ENCODE peak calls at places on chromosomes 6 and 20, in six cellular contexts. One of them, this sample, is unnamed.

GRCh38 chr20:56631318-56631989 is 2.3 kb downstream of the TFAP2C start:
- DNase-seq in colonic mucosa: no peak
- DNase-seq in BJ: no peak
- DNase-seq in cardiac muscle cell: no peak
- DNase-seq in endothelial cell of umbilical vein: no peak
- DNase-seq in body of pancreas: no peak
- DNase-seq in this sample: no peak

GRCh38 chr6:113886512-113886911 is 29.4 kb downstream of the MARCKS start:
- DNase-seq in BJ: no peak
- DNase-seq in endothelial cell of umbilical vein: no peak
- DNase-seq in cardiac muscle cell: no peak
- DNase-seq in body of pancreas: no peak
- DNase-seq in colonic mucosa: no peak
- DNase-seq in this sample: no peak

GRCh38 chr6:6885521-6886088 is 222.2 kb upstream of the RREB1 start:
- DNase-seq in endothelial cell of umbilical vein: no peak
- DNase-seq in cardiac muscle cell: peak; percentile 24
- DNase-seq in BJ: no peak
- DNase-seq in body of pancreas: peak; percentile 75
- DNase-seq in colonic mucosa: no peak
- DNase-seq in this sample: peak; percentile 41

GRCh38 chr6:153312633-153313032 is 181.6 kb upstream of the RGS17 start:
- DNase-seq in endothelial cell of umbilical vein: peak; percentile 55
- DNase-seq in body of pancreas: peak; percentile 45
- DNase-seq in cardiac muscle cell: peak; percentile 68
- DNase-seq in colonic mucosa: peak; percentile 35
- DNase-seq in BJ: no peak
- DNase-seq in this sample: peak; percentile 51

GRCh38 chr6:54085526-54085925 is 25.7 kb upstream of the MLIP start:
- DNase-seq in body of pancreas: peak; percentile 8
- DNase-seq in cardiac muscle cell: no peak
- DNase-seq in endothelial cell of umbilical vein: no peak
- DNase-seq in colonic mucosa: no peak
- DNase-seq in BJ: peak; percentile 17
- DNase-seq in this sample: no peak

GRCh38 chr6:118187568-118188164 is 280.6 kb downstream of the SLC35F1 start:
- DNase-seq in endothelial cell of umbilical vein: no peak
- DNase-seq in colonic mucosa: no peak
- DNase-seq in body of pancreas: peak; percentile 7
- DNase-seq in BJ: no peak
- DNase-seq in cardiac muscle cell: peak; percentile 89
- DNase-seq in this sample: no peak

GRCh38 chr6:3355358-3356055 is 96.8 kb downstream of the PSMG4 start:
- DNase-seq in body of pancreas: peak; percentile 52
- DNase-seq in colonic mucosa: peak; percentile 56
- DNase-seq in cardiac muscle cell: no peak
- DNase-seq in BJ: no peak
- DNase-seq in endothelial cell of umbilical vein: peak; percentile 69
- DNase-seq in this sample: peak; percentile 67

GRCh38 chr6:86730216-86730615 is 207.1 kb upstream of the HTR1E start:
- DNase-seq in cardiac muscle cell: no peak
- DNase-seq in endothelial cell of umbilical vein: no peak
- DNase-seq in colonic mucosa: no peak
- DNase-seq in body of pancreas: no peak
- DNase-seq in BJ: no peak
- DNase-seq in this sample: no peak

GRCh38 chr6:40743226-40743625 is 156.1 kb upstream of the LRFN2 start:
- DNase-seq in BJ: no peak
- DNase-seq in colonic mucosa: no peak
- DNase-seq in body of pancreas: no peak
- DNase-seq in endothelial cell of umbilical vein: no peak
- DNase-seq in cardiac muscle cell: no peak
- DNase-seq in this sample: no peak

GRCh38 chr6:23754197-23754596 is 371.8 kb upstream of the NRSN1 start:
- DNase-seq in endothelial cell of umbilical vein: no peak
- DNase-seq in body of pancreas: no peak
- DNase-seq in colonic mucosa: no peak
- DNase-seq in BJ: no peak
- DNase-seq in cardiac muscle cell: no peak
- DNase-seq in this sample: no peak

GRCh38 chr6:40715501-40716403 is 128.6 kb upstream of the LRFN2 start:
- DNase-seq in BJ: no peak
- DNase-seq in body of pancreas: no peak
- DNase-seq in endothelial cell of umbilical vein: no peak
- DNase-seq in colonic mucosa: peak; percentile 36
- DNase-seq in cardiac muscle cell: no peak
- DNase-seq in this sample: peak; percentile 8

GRCh38 chr20:57686931-57687652 is 22.7 kb downstream of the PMEPA1 start:
- DNase-seq in colonic mucosa: no peak
- DNase-seq in cardiac muscle cell: no peak
- DNase-seq in body of pancreas: peak; percentile 33
- DNase-seq in BJ: no peak
- DNase-seq in endothelial cell of umbilical vein: no peak
- DNase-seq in this sample: peak; percentile 26

GRCh38 chr20:51597389-51598231 is 55.1 kb upstream of the NFATC2 start:
- DNase-seq in body of pancreas: no peak
- DNase-seq in endothelial cell of umbilical vein: no peak
- DNase-seq in colonic mucosa: no peak
- DNase-seq in BJ: no peak
- DNase-seq in cardiac muscle cell: no peak
- DNase-seq in this sample: no peak

GRCh38 chr6:17574871-17575560 is 25.1 kb upstream of the FAM8A1 start:
- DNase-seq in endothelial cell of umbilical vein: no peak
- DNase-seq in BJ: peak; percentile 65
- DNase-seq in cardiac muscle cell: peak; percentile 78
- DNase-seq in colonic mucosa: no peak
- DNase-seq in body of pancreas: no peak
- DNase-seq in this sample: no peak

GRCh38 chr6:37615564-37616340 is 81.9 kb downstream of the MDGA1 start:
- DNase-seq in body of pancreas: no peak
- DNase-seq in endothelial cell of umbilical vein: no peak
- DNase-seq in colonic mucosa: no peak
- DNase-seq in BJ: no peak
- DNase-seq in cardiac muscle cell: peak; percentile 46
- DNase-seq in this sample: no peak

GRCh38 chr6:163782436-163783003 is 368.0 kb downstream of the QKI start:
- DNase-seq in endothelial cell of umbilical vein: no peak
- DNase-seq in colonic mucosa: no peak
- DNase-seq in body of pancreas: peak; percentile 22
- DNase-seq in BJ: no peak
- DNase-seq in cardiac muscle cell: no peak
- DNase-seq in this sample: peak; percentile 9

GRCh38 chr6:52162940-52163908 is 23.0 kb upstream of the IL17A start:
- DNase-seq in cardiac muscle cell: peak; percentile 8
- DNase-seq in BJ: no peak
- DNase-seq in body of pancreas: no peak
- DNase-seq in endothelial cell of umbilical vein: peak; percentile 16
- DNase-seq in colonic mucosa: no peak
- DNase-seq in this sample: peak; percentile 4

GRCh38 chr6:89564752-89565427 is 73.7 kb downstream of the LYRM2 start:
- DNase-seq in colonic mucosa: no peak
- DNase-seq in endothelial cell of umbilical vein: no peak
- DNase-seq in BJ: no peak
- DNase-seq in cardiac muscle cell: peak; percentile 7
- DNase-seq in body of pancreas: no peak
- DNase-seq in this sample: no peak

GRCh38 chr6:8539446-8539845 is 104.1 kb upstream of the SLC35B3 start:
- DNase-seq in colonic mucosa: no peak
- DNase-seq in body of pancreas: no peak
- DNase-seq in endothelial cell of umbilical vein: no peak
- DNase-seq in BJ: no peak
- DNase-seq in cardiac muscle cell: peak; percentile 4
- DNase-seq in this sample: no peak

GRCh38 chr6:104958720-104959452 is 2.0 kb downstream of the LIN28B start:
- DNase-seq in body of pancreas: no peak
- DNase-seq in cardiac muscle cell: no peak
- DNase-seq in colonic mucosa: no peak
- DNase-seq in BJ: no peak
- DNase-seq in endothelial cell of umbilical vein: no peak
- DNase-seq in this sample: no peak

GRCh38 chr6:37565267-37566208 is 65.8 kb upstream of the CCDC167 start:
- DNase-seq in body of pancreas: no peak
- DNase-seq in cardiac muscle cell: no peak
- DNase-seq in BJ: no peak
- DNase-seq in colonic mucosa: no peak
- DNase-seq in endothelial cell of umbilical vein: peak; percentile 21
- DNase-seq in this sample: no peak

GRCh38 chr20:1674990-1675389 is 17.4 kb upstream of the SIRPG start:
- DNase-seq in endothelial cell of umbilical vein: no peak
- DNase-seq in colonic mucosa: no peak
- DNase-seq in body of pancreas: no peak
- DNase-seq in cardiac muscle cell: no peak
- DNase-seq in BJ: no peak
- DNase-seq in this sample: no peak

GRCh38 chr6:116118608-116119007 is 7.3 kb downstream of the COL10A1 start:
- DNase-seq in cardiac muscle cell: no peak
- DNase-seq in colonic mucosa: no peak
- DNase-seq in endothelial cell of umbilical vein: no peak
- DNase-seq in body of pancreas: no peak
- DNase-seq in BJ: peak; percentile 12
- DNase-seq in this sample: no peak

GRCh38 chr6:162721404-162721687 is 6.2 kb downstream of the PRKN start:
- DNase-seq in colonic mucosa: no peak
- DNase-seq in BJ: no peak
- DNase-seq in cardiac muscle cell: no peak
- DNase-seq in endothelial cell of umbilical vein: no peak
- DNase-seq in body of pancreas: no peak
- DNase-seq in this sample: no peak

GRCh38 chr6:70574643-70575042 is 7.9 kb downstream of the SDHAF4 start:
- DNase-seq in body of pancreas: no peak
- DNase-seq in endothelial cell of umbilical vein: no peak
- DNase-seq in cardiac muscle cell: no peak
- DNase-seq in colonic mucosa: no peak
- DNase-seq in BJ: no peak
- DNase-seq in this sample: no peak

GRCh38 chr6:157151029-157151428 is 172.3 kb downstream of the TMEM242 start:
- DNase-seq in endothelial cell of umbilical vein: peak; percentile 78
- DNase-seq in BJ: no peak
- DNase-seq in cardiac muscle cell: peak; percentile 70
- DNase-seq in body of pancreas: no peak
- DNase-seq in colonic mucosa: no peak
- DNase-seq in this sample: no peak

GRCh38 chr6:9085054-9085746 is 649.9 kb upstream of the SLC35B3 start:
- DNase-seq in BJ: no peak
- DNase-seq in colonic mucosa: no peak
- DNase-seq in body of pancreas: no peak
- DNase-seq in cardiac muscle cell: no peak
- DNase-seq in endothelial cell of umbilical vein: no peak
- DNase-seq in this sample: no peak

GRCh38 chr20:55583036-55583435 is 422.3 kb downstream of the CBLN4 start:
- DNase-seq in endothelial cell of umbilical vein: no peak
- DNase-seq in colonic mucosa: no peak
- DNase-seq in cardiac muscle cell: no peak
- DNase-seq in BJ: no peak
- DNase-seq in body of pancreas: no peak
- DNase-seq in this sample: no peak

GRCh38 chr6:21467091-21467490 is 126.5 kb upstream of the SOX4 start:
- DNase-seq in BJ: no peak
- DNase-seq in body of pancreas: no peak
- DNase-seq in cardiac muscle cell: no peak
- DNase-seq in colonic mucosa: no peak
- DNase-seq in endothelial cell of umbilical vein: no peak
- DNase-seq in this sample: no peak

GRCh38 chr6:161374971-161375873 is 101.4 kb upstream of the AGPAT4 start:
- DNase-seq in colonic mucosa: peak; percentile 76
- DNase-seq in body of pancreas: peak; percentile 75
- DNase-seq in endothelial cell of umbilical vein: peak; percentile 25
- DNase-seq in cardiac muscle cell: peak; percentile 72
- DNase-seq in BJ: no peak
- DNase-seq in this sample: peak; percentile 88
- H3K4me3 ChIP-seq in colonic mucosa: no peak overlapping the region
- H3K4me3 ChIP-seq in body of pancreas: no peak overlapping the region
- H3K4me3 ChIP-seq in endothelial cell of umbilical vein: no peak overlapping the region
- H3K4me3 ChIP-seq in cardiac muscle cell: no peak overlapping the region
- H3K4me3 ChIP-seq in BJ: no peak overlapping the region
- H3K4me3 ChIP-seq in this sample: no peak overlapping the region

DNA sequence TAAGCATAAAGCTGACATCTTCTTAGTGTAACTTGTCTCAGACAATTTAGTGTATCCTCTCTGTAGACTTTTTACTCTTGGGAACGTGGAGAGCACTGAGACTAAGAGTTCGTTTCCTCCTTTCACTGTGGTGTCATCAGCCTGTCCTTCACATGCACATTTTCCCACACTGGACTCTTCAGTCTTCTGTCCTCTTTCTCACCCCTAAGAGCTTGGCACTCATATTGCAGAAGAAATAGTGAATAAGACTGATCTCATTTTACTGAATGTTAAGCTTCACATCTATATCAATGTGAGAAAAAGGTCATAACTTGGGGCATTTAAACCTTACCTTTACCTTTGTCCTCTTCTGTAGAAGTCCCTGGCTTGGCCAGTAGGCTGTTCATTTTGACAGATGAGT is 25.6 kb downstream of the FUCA2 start:
- DNase-seq in cardiac muscle cell: no peak
- DNase-seq in colonic mucosa: no peak
- DNase-seq in body of pancreas: no peak
- DNase-seq in endothelial cell of umbilical vein: no peak
- DNase-seq in BJ: no peak
- DNase-seq in this sample: no peak
- TF ChIP-seq CTCF in cardiac muscle cell: no peak
- TF ChIP-seq CTCF in colonic mucosa: no peak
- TF ChIP-seq CTCF in body of pancreas: no peak
- TF ChIP-seq CTCF in endothelial cell of umbilical vein: no peak
- TF ChIP-seq CTCF in BJ: no peak
- TF ChIP-seq CTCF in this sample: no peak

GRCh38 chr6:138912308-138912707 is 75.7 kb downstream of the REPS1 start:
- DNase-seq in BJ: no peak
- DNase-seq in cardiac muscle cell: no peak
- DNase-seq in endothelial cell of umbilical vein: no peak
- DNase-seq in colonic mucosa: no peak
- DNase-seq in body of pancreas: no peak
- DNase-seq in this sample: no peak
- H3K36me3 ChIP-seq in BJ: peaks cover 17% of the 10 kb centered on the region
- H3K36me3 ChIP-seq in cardiac muscle cell: peaks cover 58% of the 10 kb centered on the region
- H3K36me3 ChIP-seq in endothelial cell of umbilical vein: peaks cover 9% of the 10 kb centered on the region
- H3K36me3 ChIP-seq in colonic mucosa: no peaks in the 10 kb centered on the region
- H3K36me3 ChIP-seq in body of pancreas: peaks cover 10% of the 10 kb centered on the region
- H3K36me3 ChIP-seq in this sample: no peaks in the 10 kb centered on the region

GRCh38 chr20:63891061-63892002 is 3.6 kb upstream of the DNAJC5 start:
- DNase-seq in cardiac muscle cell: no peak
- DNase-seq in endothelial cell of umbilical vein: no peak
- DNase-seq in BJ: no peak
- DNase-seq in colonic mucosa: no peak
- DNase-seq in body of pancreas: no peak
- DNase-seq in this sample: no peak
- H3K4me3 ChIP-seq in cardiac muscle cell: no peak overlapping the region
- H3K4me3 ChIP-seq in endothelial cell of umbilical vein: no peak overlapping the region
- H3K4me3 ChIP-seq in BJ: no peak overlapping the region
- H3K4me3 ChIP-seq in colonic mucosa: no peak overlapping the region
- H3K4me3 ChIP-seq in body of pancreas: no peak overlapping the region
- H3K4me3 ChIP-seq in this sample: no peak overlapping the region

DNA sequence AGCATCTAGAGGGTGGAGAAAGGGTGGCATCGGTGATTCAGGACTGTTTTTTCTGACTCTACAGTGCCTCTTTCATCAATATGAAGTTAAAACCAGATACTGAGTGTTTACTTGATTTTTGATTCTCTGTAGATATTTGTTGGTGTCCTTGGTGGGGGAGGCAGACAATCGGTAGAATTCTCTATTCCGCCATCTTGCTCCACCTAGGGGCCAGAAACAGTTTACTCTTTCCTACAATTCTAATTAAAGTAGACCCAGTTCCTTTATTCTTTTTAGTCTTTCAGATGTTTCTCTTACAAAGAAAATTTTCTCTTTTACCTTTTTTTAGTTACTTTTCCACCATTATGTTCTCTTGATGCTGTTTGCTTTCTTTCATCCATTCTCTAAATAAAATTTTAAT is 162.1 kb upstream of the RAB32 start:
- DNase-seq in BJ: no peak
- DNase-seq in cardiac muscle cell: peak; percentile 8
- DNase-seq in colonic mucosa: no peak
- DNase-seq in body of pancreas: no peak
- DNase-seq in endothelial cell of umbilical vein: no peak
- DNase-seq in this sample: no peak
- TF ChIP-seq CTCF in BJ: peak; percentile 39
- TF ChIP-seq CTCF in cardiac muscle cell: peak; percentile 33
- TF ChIP-seq CTCF in colonic mucosa: no peak
- TF ChIP-seq CTCF in body of pancreas: no peak
- TF ChIP-seq CTCF in endothelial cell of umbilical vein: peak; percentile 7
- TF ChIP-seq CTCF in this sample: no peak

This sample was measured in mucosa of descending colon.